ENCODE peak calls at places on chromosome 19, in six cellular contexts. Q, Z, O, N, G and C are unnamed samples.

GRCh38 chr19:15810335-15810734 is 5.1 kb downstream of the OR10H1 start:
- DNase-seq in Q (no peak), Z (no peak), O (no peak), N (no peak), G (peak; percentile 10), C (no peak)

GRCh38 chr19:50906217-50906616 is 5.0 kb downstream of the KLK4 start:
- DNase-seq in Q (no peak), Z (no peak), O (no peak), N (no peak), G (peak; percentile 69), C (no peak)

GRCh38 chr19:7337380-7338194 is 11.2 kb upstream of the ARHGEF18 start:
- DNase-seq in Q (no peak), Z (no peak), O (no peak), N (no peak), G (no peak), C (no peak)

GRCh38 chr19:55216461-55217198 is 7.3 kb upstream of the PTPRH start:
- DNase-seq in Q (peak; percentile 19), Z (peak; percentile 99), O (no peak), N (peak; percentile 97), G (peak; percentile 98), C (no peak)

GRCh38 chr19:45051929-45052579 is 13.2 kb downstream of the CLASRP start:
- DNase-seq in Q (no peak), Z (no peak), O (no peak), N (no peak), G (no peak), C (no peak)

GRCh38 chr19:5050016-5050656 is 81.2 kb downstream of the KDM4B start:
- DNase-seq in Q (no peak), Z (no peak), O (no peak), N (no peak), G (no peak), C (no peak)

GRCh38 chr19:53772943-53773342 is 51.2 kb downstream of the NLRP12 start:
- DNase-seq in Q (no peak), Z (peak; percentile 66), O (peak; percentile 50), N (peak; percentile 41), G (peak; percentile 71), C (no peak)

GRCh38 chr19:6491802-6492592 is 10.1 kb downstream of the TUBB4A start:
- DNase-seq in Q (no peak), Z (no peak), O (no peak), N (no peak), G (no peak), C (peak; percentile 21)

GRCh38 chr19:15159251-15159650 is 41.5 kb downstream of the NOTCH3 start:
- DNase-seq in Q (no peak), Z (no peak), O (no peak), N (no peak), G (peak; percentile 4), C (no peak)

GRCh38 chr19:38093587-38093986 is 130.4 kb downstream of the DPF1 start:
- DNase-seq in Q (no peak), Z (no peak), O (no peak), N (no peak), G (no peak), C (peak; percentile 43)

GRCh38 chr19:15424692-15425272 is 6.0 kb upstream of the AKAP8L start:
- DNase-seq in Q (no peak), Z (no peak), O (no peak), N (no peak), G (no peak), C (no peak)

GRCh38 chr19:51016798-51017683 is 2.5 kb downstream of the KLK10 start:
- DNase-seq in Q (peak; percentile 24), Z (no peak), O (no peak), N (peak; percentile 65), G (peak; percentile 65), C (peak; percentile 50)

GRCh38 chr19:17997969-17998826 is 9.8 kb upstream of the ARRDC2 start:
- DNase-seq in Q (no peak), Z (peak; percentile 85), O (no peak), N (no peak), G (no peak), C (no peak)

GRCh38 chr19:10858204-10858828 is 10.1 kb downstream of the C19orf38 start:
- DNase-seq in Q (no peak), Z (no peak), O (peak; percentile 66), N (no peak), G (peak; percentile 44), C (no peak)

GRCh38 chr19:37817180-37817911 is 38.0 kb upstream of the ZNF573 start:
- DNase-seq in Q (peak; percentile 16), Z (no peak), O (peak; percentile 56), N (no peak), G (no peak), C (peak; percentile 66)

GRCh38 chr19:9073806-9074205 is 13.1 kb upstream of the OR1M1 start:
- DNase-seq in Q (no peak), Z (no peak), O (no peak), N (no peak), G (no peak), C (no peak)